ENCODE peak calls at places on chromosome 1, in five cellular contexts. K, I, G, T and N are unnamed samples. For H3K79me2, the result is how much of the 10 kb centered on the place peaks cover.

GRCh38 chr1:47459263-47459788 is 21.5 kb downstream of the FOXD2 start:
- DNase-seq in K (no peak), I (no peak), G (no peak), T (no peak), N (no peak)

GRCh38 chr1:94773931-94774422 is 46.2 kb upstream of the SLC44A3 start:
- DNase-seq in K (no peak), I (peak), G (peak), T (peak), N (no peak)

GRCh38 chr1:226217273-226217672 is 6.2 kb upstream of the MIXL1 start:
- DNase-seq in K (no peak), I (peak), G (no peak), T (no peak), N (no peak)

GRCh38 chr1:11898831-11899467 is 27.3 kb downstream of the KIAA2013 start:
- DNase-seq in K (no peak), I (no peak), G (no peak), T (no peak), N (peak)

GRCh38 chr1:156497743-156498446 is 2.7 kb downstream of the MEF2D start:
- DNase-seq in K (no peak), I (no peak), G (no peak), T (no peak), N (no peak)

GRCh38 chr1:241647658-241648057 is 4.4 kb upstream of the WDR64 start:
- DNase-seq in K (no peak), I (no peak), G (peak), T (peak), N (no peak)

GRCh38 chr1:66090863-66091457 is 298.3 kb downstream of the PDE4B start:
- DNase-seq in K (no peak), I (no peak), G (peak), T (no peak), N (peak)

GRCh38 chr1:164678289-164678688 is 119.3 kb downstream of the PBX1 start:
- DNase-seq in K (no peak), I (peak), G (no peak), T (no peak), N (no peak)

GRCh38 chr1:94199398-94199797 is 38.0 kb downstream of the ARHGAP29 start:
- DNase-seq in K (no peak), I (no peak), G (no peak), T (no peak), N (no peak)

GRCh38 chr1:66445492-66446181 is 88.3 kb upstream of the SGIP1 start:
- DNase-seq in K (peak), I (no peak), G (no peak), T (no peak), N (peak)

GRCh38 chr1:65393345-65393744 is 27.1 kb upstream of the LEPR start:
- DNase-seq in K (no peak), I (peak), G (peak), T (peak), N (no peak)

GRCh38 chr1:110945626-110946025 is 18.1 kb downstream of the LRIF1 start:
- DNase-seq in K (no peak), I (no peak), G (no peak), T (no peak), N (no peak)

GRCh38 chr1:202835548-202836072 is 24.9 kb downstream of the PCAT6 start:
- DNase-seq in K (no peak), I (no peak), G (no peak), T (no peak), N (no peak)

GRCh38 chr1:234970731-234971476 is 157.7 kb downstream of the TOMM20 start:
- DNase-seq in K (no peak), I (peak), G (peak), T (peak), N (peak)

GRCh38 chr1:2944705-2945104 is 76.6 kb upstream of the ACTRT2 start:
- DNase-seq in K (no peak), I (no peak), G (no peak), T (no peak), N (no peak)

GRCh38 chr1:30895942-30896660 is 12.5 kb downstream of the SDC3 start:
- DNase-seq in K (no peak), I (no peak), G (no peak), T (no peak), N (no peak)

GRCh38 chr1:151062738-151063371 is 2.7 kb downstream of the MLLT11 start:
- DNase-seq in K (no peak), I (peak), G (peak), T (peak), N (no peak)

GRCh38 chr1:185062710-185063370 is 17.5 kb downstream of the RNF2 start:
- DNase-seq in K (no peak), I (peak), G (peak), T (no peak), N (no peak)

GRCh38 chr1:155696524-155696923 is 7.6 kb downstream of the DAP3 start:
- DNase-seq in K (no peak), I (no peak), G (no peak), T (no peak), N (no peak)

GRCh38 chr1:245060684-245061374 is 94.0 kb upstream of the KIF26B start:
- DNase-seq in K (no peak), I (peak), G (no peak), T (no peak), N (no peak)

GRCh38 chr1:244113532-244114320 is 62.6 kb downstream of the ZBTB18 start:
- DNase-seq in K (no peak), I (no peak), G (peak), T (no peak), N (no peak)

GRCh38 chr1:43847290-43847689 is 86.3 kb upstream of the ARTN start:
- DNase-seq in K (no peak), I (peak), G (no peak), T (no peak), N (no peak)

GRCh38 chr1:228364068-228364705 is 42.4 kb downstream of the TRIM11 start:
- DNase-seq in K (no peak), I (no peak), G (no peak), T (no peak), N (no peak)

GRCh38 chr1:109756848-109757521 is 6.7 kb downstream of the EPS8L3 start:
- DNase-seq in K (no peak), I (no peak), G (no peak), T (no peak), N (no peak)

GRCh38 chr1:35777109-35777508 is 7.3 kb upstream of the CLSPN start:
- DNase-seq in K (no peak), I (no peak), G (no peak), T (no peak), N (no peak)

GRCh38 chr1:33624991-33625870 is 152.8 kb downstream of the ZSCAN20 start:
- DNase-seq in K (peak), I (no peak), G (no peak), T (no peak), N (no peak)

GRCh38 chr1:115168026-115168425 is 78.7 kb upstream of the TSPAN2 start:
- DNase-seq in K (no peak), I (no peak), G (no peak), T (peak), N (no peak)

GRCh38 chr1:151346082-151346768 is 827 bp downstream of the RFX5 start:
- DNase-seq in K (no peak), I (no peak), G (no peak), T (no peak), N (no peak)

GRCh38 chr1:32249831-32250525 is 1.1 kb upstream of the LCK start:
- DNase-seq in K (peak), I (no peak), G (no peak), T (no peak), N (no peak)

GRCh38 chr1:202283991-202284390 is 57.7 kb downstream of the UBE2T start:
- DNase-seq in K (no peak), I (peak), G (peak), T (peak), N (no peak)

GRCh38 chr1:176843352-176844297 is 320.9 kb downstream of the ASTN1 start:
- DNase-seq in K (peak), I (peak), G (peak), T (peak), N (peak)

GRCh38 chr1:44147582-44147981 is 6.2 kb upstream of the KLF18 start:
- DNase-seq in K (no peak), I (no peak), G (no peak), T (no peak), N (no peak)

GRCh38 chr1:74584185-74584584 is 71.8 kb upstream of the LRRC53 start:
- DNase-seq in K (no peak), I (no peak), G (peak), T (no peak), N (no peak)

DNA sequence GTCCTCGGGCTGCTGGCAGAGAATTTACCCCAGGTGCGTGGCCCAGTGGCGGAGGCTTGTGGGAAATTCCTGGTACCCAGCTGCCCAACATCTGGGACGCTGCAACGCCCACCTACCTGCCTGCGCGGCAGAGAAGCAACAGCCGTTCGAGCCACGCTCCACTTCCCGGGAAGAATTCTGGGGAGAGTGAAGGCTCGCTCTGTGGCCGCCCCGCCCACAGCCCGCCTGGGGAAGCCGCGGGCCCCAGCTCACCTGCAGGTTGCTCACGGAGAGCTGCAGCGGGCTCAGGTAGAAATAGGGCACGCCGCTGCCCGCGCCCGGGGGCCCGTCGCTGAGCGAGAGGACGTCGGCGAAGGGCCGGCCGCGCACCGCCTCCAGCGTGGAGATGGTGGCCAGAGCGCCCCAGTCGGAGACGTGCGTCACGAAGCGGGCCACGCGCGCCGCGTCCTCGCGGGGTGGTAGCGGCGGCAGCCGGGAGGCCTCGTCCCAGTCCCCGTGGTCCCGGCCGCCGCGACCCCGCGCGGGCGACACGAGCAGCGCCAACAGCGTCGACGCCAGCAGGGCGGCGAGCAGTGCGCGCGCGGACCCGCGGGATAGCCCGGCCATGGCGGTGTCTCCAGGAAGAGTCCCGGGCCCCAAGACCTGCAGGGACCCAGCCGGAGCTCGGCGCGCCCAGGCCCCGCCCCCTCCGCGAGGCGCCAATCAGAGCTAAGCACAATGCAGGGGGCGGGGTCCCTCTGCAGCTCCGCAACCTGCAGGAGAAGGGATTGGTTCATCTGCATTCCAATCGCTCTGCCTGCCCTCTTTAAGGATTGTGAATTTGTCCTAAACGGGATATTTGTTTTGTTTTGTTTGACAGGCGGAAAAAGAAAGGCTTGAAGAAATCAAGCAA is at the start of gene CREG1:
- DNase-seq in K (peak), I (peak), G (peak), T (peak), N (peak)
- H3K79me2 ChIP-seq in K (under half), I (under half), G (under half), T (half or more), N (under half)

GRCh38 chr1:24415910-24416665 is 486 bp downstream of the NIPAL3 start:
- DNase-seq in K (peak), I (no peak), G (peak), T (peak), N (peak)
- H3K79me2 ChIP-seq in K (under half), I (under half), G (under half), T (under half), N (under half)

GRCh38 chr1:236172041-236172579 is 29.8 kb downstream of the GPR137B start:
- DNase-seq in K (no peak), I (no peak), G (no peak), T (no peak), N (no peak)

GRCh38 chr1:236173174-236173767 is 30.9 kb downstream of the GPR137B start:
- DNase-seq in K (no peak), I (no peak), G (no peak), T (no peak), N (peak)

GRCh38 chr1:236179634-236180033 is 37.3 kb downstream of the GPR137B start:
- DNase-seq in K (no peak), I (no peak), G (no peak), T (no peak), N (no peak)

GRCh38 chr1:236176337-236177336 is 34.3 kb downstream of the GPR137B start:
- DNase-seq in K (no peak), I (peak), G (no peak), T (no peak), N (no peak)

DNA sequence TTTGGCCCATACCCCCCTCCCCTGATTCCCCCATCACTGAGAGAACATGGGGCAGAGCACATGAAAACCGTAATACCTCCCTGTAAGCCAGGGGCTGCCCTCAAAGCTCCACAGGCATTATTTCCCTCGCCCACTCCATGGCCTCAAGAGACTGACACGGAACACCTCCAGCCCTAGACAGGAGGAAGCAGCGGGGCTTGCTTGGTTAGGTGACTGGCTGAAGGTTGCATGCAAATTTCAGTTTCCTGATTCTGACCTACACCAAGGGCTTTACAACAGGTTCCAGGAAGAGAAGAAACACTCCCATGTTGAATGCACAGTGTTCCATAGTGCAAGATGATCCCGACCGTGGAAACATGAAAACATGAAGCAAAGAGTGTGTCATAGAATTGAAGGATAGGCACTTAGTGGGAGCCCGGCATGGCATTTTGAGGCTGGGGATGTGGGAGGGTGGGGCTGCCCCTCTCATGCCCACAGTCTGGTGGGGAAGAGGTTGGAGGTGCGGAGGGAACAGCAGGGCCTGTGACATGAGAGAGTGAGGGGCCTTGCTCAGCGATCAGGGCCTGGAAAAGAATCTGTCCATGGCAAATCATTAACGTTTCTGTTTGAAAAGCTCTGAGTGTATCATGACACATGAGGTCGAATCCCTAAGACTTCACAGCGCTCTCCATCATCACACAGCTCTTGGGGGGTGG is 33.5 kb downstream of the GPR137B start:
- DNase-seq in K (no peak), I (no peak), G (no peak), T (no peak), N (no peak)
- H3K79me2 ChIP-seq in K (under half), I (under half), G (under half), T (under half), N (under half)

GRCh38 chr1:19410393-19410792 is 74.9 kb downstream of the CAPZB start:
- DNase-seq in K (no peak), I (no peak), G (no peak), T (no peak), N (no peak)
- H3K79me2 ChIP-seq in K (half or more), I (half or more), G (half or more), T (half or more), N (half or more)